ENCODE peak calls at places on chromosomes 16 and 17, in seven cellular contexts. P is mesendoderm, O is H1, W is IMR-90, B is H9, C is mesenchymal stem cell, L is trophoblast cell. U is an unnamed sample.

GRCh38 chr17:60630352-60630751 is 30.4 kb downstream of the PPM1D start:
- DNase-seq in W (no peak), C (no peak), L (no peak), O (no peak), P (no peak), B (no peak), U (no peak)

GRCh38 chr16:2983706-2984136 is 3.5 kb upstream of the PKMYT1 start:
- DNase-seq in B (peak; percentile 90), W (peak; percentile 69), P (peak; percentile 89), C (peak; percentile 71), L (peak; percentile 78), O (no peak), U (peak; percentile 79)

GRCh38 chr17:55925440-55925839 is 174.6 kb downstream of the PCTP start:
- DNase-seq in L (no peak), P (peak; percentile 8), O (no peak), W (no peak), C (no peak), B (no peak), U (no peak)

GRCh38 chr17:50618300-50618699 is 16.4 kb upstream of the ABCC3 start:
- DNase-seq in L (no peak), O (no peak), P (no peak), C (no peak), W (peak; percentile 21), B (no peak), U (no peak)

GRCh38 chr16:81492307-81492706 is 47.7 kb downstream of the CMIP start:
- DNase-seq in O (no peak), P (no peak), L (no peak), C (no peak), B (no peak), W (no peak), U (peak; percentile 31)

GRCh38 chr16:50657251-50657650 is 23.9 kb downstream of the SNX20 start:
- DNase-seq in W (no peak), L (no peak), P (no peak), B (no peak), C (no peak), O (no peak), U (no peak)

GRCh38 chr17:27256225-27257030 is 37.5 kb upstream of the WSB1 start:
- DNase-seq in W (peak; percentile 86), B (no peak), C (peak; percentile 68), O (no peak), L (peak; percentile 60), P (no peak), U (no peak)

GRCh38 chr16:65754799-65755691 is 611.4 kb upstream of the CDH5 start:
- DNase-seq in L (no peak), O (no peak), C (peak; percentile 20), P (no peak), W (peak; percentile 75), B (no peak), U (no peak)

GRCh38 chr17:51373489-51374194 is 113.3 kb downstream of the UTP18 start:
- DNase-seq in O (no peak), C (no peak), B (peak; percentile 52), W (no peak), L (no peak), P (no peak), U (no peak)

GRCh38 chr17:16953347-16953746 is 18.6 kb downstream of the TNFRSF13B start:
- DNase-seq in P (no peak), C (no peak), L (no peak), B (no peak), O (no peak), W (no peak), U (no peak)

GRCh38 chr17:78341559-78342437 is 18.1 kb downstream of the SOCS3 start:
- DNase-seq in C (peak; percentile 89), L (peak; percentile 85), B (peak; percentile 72), O (no peak), P (peak; percentile 87), W (peak; percentile 74), U (peak; percentile 61)

GRCh38 chr17:37761065-37761464 is 16.2 kb upstream of the HNF1B start:
- DNase-seq in C (no peak), B (no peak), P (no peak), L (no peak), W (no peak), O (no peak), U (no peak)

GRCh38 chr16:84541999-84542876 is 37.8 kb upstream of the MEAK7 start:
- DNase-seq in W (peak; percentile 41), O (no peak), P (no peak), L (no peak), B (no peak), C (no peak), U (no peak)

GRCh38 chr17:83173997-83174858 is 94.8 kb downstream of the METRNL start:
- DNase-seq in O (no peak), B (peak; percentile 29), C (no peak), W (peak; percentile 21), L (no peak), P (no peak), U (no peak)

GRCh38 chr17:10727192-10727591 is 2.6 kb downstream of the TMEM220 start:
- DNase-seq in B (no peak), C (no peak), W (no peak), O (no peak), P (no peak), L (no peak), U (no peak)

GRCh38 chr17:41629826-41630670 is 5.7 kb upstream of the KRT17 start:
- DNase-seq in L (no peak), O (no peak), B (no peak), P (no peak), C (no peak), W (no peak), U (no peak)

GRCh38 chr17:36934759-36935630 is 2.3 kb upstream of the LHX1 start:
- DNase-seq in W (no peak), P (peak; percentile 79), B (peak; percentile 79), O (no peak), C (no peak), L (no peak), U (no peak)

GRCh38 chr16:89369266-89369895 is 121.0 kb downstream of the ANKRD11 start:
- DNase-seq in P (no peak), B (no peak), W (no peak), O (no peak), C (no peak), L (no peak), U (no peak)

GRCh38 chr17:14214271-14214670 is 22.4 kb downstream of the CDRT15 start:
- DNase-seq in O (no peak), C (no peak), B (no peak), L (no peak), P (no peak), W (peak; percentile 24), U (no peak)

GRCh38 chr17:81968850-81969812 is 8.1 kb upstream of the NOTUM start:
- DNase-seq in L (no peak), P (no peak), O (no peak), B (no peak), C (no peak), W (no peak), U (no peak)

GRCh38 chr17:78665385-78665951 is 88.3 kb upstream of the DNAH17 start:
- DNase-seq in C (no peak), B (no peak), P (no peak), W (no peak), L (no peak), O (no peak), U (no peak)

GRCh38 chr17:75762513-75763268 is 2.3 kb downstream of the GALK1 start:
- DNase-seq in C (no peak), W (no peak), P (no peak), B (no peak), O (no peak), L (no peak), U (no peak)

GRCh38 chr16:53433509-53433908 is 762 bp upstream of the RBL2 start:
- DNase-seq in C (no peak), B (no peak), O (no peak), L (peak; percentile 96), P (peak; percentile 73), W (no peak), U (no peak)

GRCh38 chr16:12403746-12404658 is 399.7 kb downstream of the CPPED1 start:
- DNase-seq in B (no peak), O (no peak), W (no peak), L (no peak), C (no peak), P (no peak), U (no peak)

GRCh38 chr16:77652399-77652798 is 69.9 kb upstream of the NUDT7 start:
- DNase-seq in W (no peak), L (no peak), B (no peak), P (no peak), O (no peak), C (no peak), U (no peak)

GRCh38 chr17:2455956-2456355 is 55.1 kb upstream of the MNT start:
- DNase-seq in O (no peak), L (no peak), C (no peak), P (no peak), B (no peak), W (no peak), U (no peak)

DNA sequence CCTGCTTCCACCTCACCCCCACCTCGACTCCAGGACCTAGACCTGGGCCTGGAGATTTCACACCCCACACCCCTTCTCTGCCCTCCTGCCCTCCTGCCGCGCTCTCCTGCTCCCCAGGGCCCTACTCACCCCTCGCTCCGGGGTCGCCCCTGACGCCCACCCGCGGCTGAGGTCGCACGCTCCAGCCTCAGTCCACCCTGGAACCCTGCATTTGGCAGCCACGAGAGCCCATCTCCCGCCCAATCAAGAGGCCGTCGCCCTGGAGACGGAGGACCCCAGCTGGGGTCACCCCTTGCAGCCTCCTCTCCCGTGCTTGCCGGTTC is 16.1 kb downstream of the TLE7 start:
- DNase-seq in B (no peak), C (no peak), O (no peak), W (no peak), L (no peak), P (no peak), U (no peak)
- H3K9ac ChIP-seq in B (no peak overlapping the region), C (no peak overlapping the region), O (no peak overlapping the region), W (no peak overlapping the region), L (no peak overlapping the region), P (peak overlapping the region; percentile 36), U (no peak overlapping the region)

DNA sequence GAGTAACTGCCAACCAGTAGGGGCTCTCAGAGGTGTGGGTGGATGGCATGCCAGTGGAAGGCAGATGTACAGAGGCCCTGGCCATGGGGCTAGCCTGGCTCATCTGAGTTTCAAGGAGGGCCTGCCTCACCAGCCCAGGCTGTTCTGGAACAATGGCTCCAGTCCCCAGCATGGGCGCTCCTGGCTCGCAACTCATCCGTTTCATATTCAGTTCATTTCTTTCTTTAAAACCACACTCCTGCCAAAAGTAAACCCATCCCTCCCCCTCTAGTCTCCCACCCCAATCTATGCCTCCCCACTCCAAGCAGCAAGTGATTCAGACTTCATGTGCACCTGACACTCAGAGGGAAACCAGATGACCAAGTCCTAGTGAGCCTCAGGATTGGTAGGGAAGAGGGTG is 2.4 kb downstream of the CCL13 start:
- DNase-seq in C (no peak), L (no peak), W (no peak), P (no peak), B (no peak), O (no peak), U (no peak)
- H3K4ac ChIP-seq in C (no peak overlapping the region), L (no peak overlapping the region), W (no peak overlapping the region), P (no peak overlapping the region), B (no peak overlapping the region), O (no peak overlapping the region), U (no peak overlapping the region)

GRCh38 chr16:1556254-1556653 is 22.8 kb downstream of the TMEM204 start:
- DNase-seq in B (no peak), L (no peak), O (no peak), W (no peak), C (no peak), P (no peak), U (no peak)
- H3K4me1 ChIP-seq in B (no peaks in the 10 kb centered on the region), L (no peaks in the 10 kb centered on the region), O (no peaks in the 10 kb centered on the region), W (no peaks in the 10 kb centered on the region), C (peaks cover 2% of the 10 kb centered on the region), P (no peaks in the 10 kb centered on the region), U (no peaks in the 10 kb centered on the region)

DNA sequence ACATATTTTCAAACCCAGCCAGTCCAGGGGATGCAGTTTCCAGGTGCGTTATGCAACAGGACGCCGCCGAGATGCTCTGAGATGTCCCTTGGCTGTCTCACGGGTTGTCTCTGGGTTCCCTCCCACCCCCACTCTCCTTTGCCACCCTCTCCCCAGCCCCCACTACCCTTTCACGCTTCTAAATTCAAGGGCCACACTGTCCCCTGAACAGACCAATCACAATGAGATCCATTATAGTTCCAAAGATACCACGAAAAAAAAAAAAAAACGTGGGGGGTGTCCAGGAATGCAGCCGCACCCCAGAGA is 86.7 kb upstream of the CBX4 start:
- DNase-seq in L (no peak), C (no peak), B (no peak), W (no peak), O (no peak), P (no peak), U (no peak)
- H3K9ac ChIP-seq in L (no peak overlapping the region), C (no peak overlapping the region), B (no peak overlapping the region), W (no peak overlapping the region), O (no peak overlapping the region), P (no peak overlapping the region), U (no peak overlapping the region)

U was measured in neuronal stem cell.